ENCODE peak calls at places on chromosome 17, in nine cellular contexts. Z is astrocyte, J is stomach, A is fibroblast of lung, V is tibial artery, H is OCI-LY7, X is ovary, I is IMR-90, P is BJ. F is an unnamed sample.

GRCh38 chr17:75504347-75505151 is 10.8 kb downstream of the CASKIN2 start:
- DNase-seq in Z (no peak), J (peak; percentile 66), A (no peak), V (no peak), H (peak; percentile 70), X (no peak), I (no peak), P (no peak), F (no peak)

GRCh38 chr17:30035369-30035768 is 81.2 kb upstream of the NSRP1 start:
- DNase-seq in Z (no peak), J (no peak), A (no peak), V (no peak), H (no peak), X (no peak), I (no peak), P (no peak), F (no peak)

GRCh38 chr17:67920212-67920611 is 76.1 kb downstream of the C17orf58 start:
- DNase-seq in Z (no peak), J (no peak), A (no peak), V (no peak), H (no peak), X (no peak), I (no peak), P (no peak), F (no peak)

GRCh38 chr17:50768348-50768761 is 1.0 kb upstream of the ANKRD40CL start:
- DNase-seq in Z (no peak), J (peak; percentile 88), A (no peak), V (no peak), H (no peak), X (no peak), I (no peak), P (no peak), F (no peak)

GRCh38 chr17:72510454-72511016 is 389.7 kb downstream of the SOX9 start:
- DNase-seq in Z (peak; percentile 54), J (no peak), A (peak; percentile 61), V (no peak), H (peak; percentile 96), X (no peak), I (peak; percentile 27), P (no peak), F (peak; percentile 6)

GRCh38 chr17:21362331-21362931 is 13.7 kb upstream of the KCNJ12 start:
- DNase-seq in Z (no peak), J (no peak), A (no peak), V (no peak), H (no peak), X (no peak), I (no peak), P (no peak), F (no peak)

GRCh38 chr17:3964203-3965122 is at the start of gene ATP2A3:
- DNase-seq in Z (no peak), J (peak; percentile 60), A (no peak), V (no peak), H (peak; percentile 82), X (no peak), I (no peak), P (no peak), F (peak; percentile 27)

GRCh38 chr17:41377546-41377945 is 4.6 kb downstream of the KRT34 start:
- DNase-seq in Z (no peak), J (no peak), A (peak; percentile 19), V (no peak), H (no peak), X (no peak), I (peak; percentile 37), P (peak; percentile 83), F (peak; percentile 33)

GRCh38 chr17:7477392-7478275 is 1.8 kb downstream of the ZBTB4 start:
- DNase-seq in Z (peak; percentile 85), J (peak; percentile 60), A (peak; percentile 85), V (peak; percentile 64), H (no peak), X (peak; percentile 41), I (peak; percentile 95), P (peak; percentile 87), F (peak; percentile 95)

GRCh38 chr17:62637809-62638208 is 10.3 kb downstream of the MRC2 start:
- DNase-seq in Z (no peak), J (no peak), A (no peak), V (no peak), H (no peak), X (no peak), I (no peak), P (no peak), F (no peak)
- TF ChIP-seq CTCF in Z (no peak), J (no peak), A (no peak), V (no peak), H (no peak), X (no peak), I (no peak), P (no peak), F (no peak)

DNA sequence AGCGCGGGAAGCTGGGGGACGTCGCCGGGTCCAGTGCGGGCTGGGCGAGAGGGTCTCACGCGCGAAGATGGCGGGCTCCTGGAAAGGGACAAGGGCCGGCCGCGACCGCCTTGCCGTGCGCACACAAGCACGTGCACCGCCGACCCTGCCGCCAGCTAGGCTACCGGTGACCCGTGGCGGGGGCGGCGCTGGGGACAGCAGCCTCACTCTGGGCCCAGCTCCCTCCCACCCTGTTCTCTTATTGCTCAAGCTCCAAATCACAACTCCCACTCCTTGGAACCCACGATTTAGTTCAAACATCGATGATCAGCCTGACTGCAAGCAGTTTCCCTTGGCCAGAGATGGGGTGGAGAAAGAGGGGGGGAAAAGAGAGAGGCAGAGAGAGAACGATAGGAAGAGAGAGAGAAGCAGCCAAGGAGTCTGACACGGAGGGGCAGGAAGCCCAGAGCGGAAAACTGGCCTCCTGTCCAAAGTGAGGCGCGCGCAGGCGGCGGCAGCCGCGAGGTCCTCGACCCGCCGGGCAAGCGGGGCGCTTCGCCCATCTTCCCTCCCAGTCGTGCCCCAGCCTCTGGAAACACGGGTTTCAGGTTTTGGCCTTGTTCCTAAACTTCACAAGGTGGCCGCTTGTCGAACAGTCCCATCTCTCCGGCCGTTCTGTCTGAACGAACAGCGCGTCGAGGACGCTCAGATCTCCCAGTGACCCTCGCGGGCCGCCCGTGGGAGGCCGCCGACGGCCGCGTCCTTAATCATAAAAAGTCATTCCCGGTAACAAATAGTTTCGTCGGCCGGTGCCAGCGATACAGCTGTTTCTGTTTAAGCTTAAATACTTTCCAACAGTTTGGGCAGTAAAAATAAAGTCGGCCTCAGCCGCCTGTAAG is 1.7 kb upstream of the CBX8 start:
- DNase-seq in Z (no peak), J (no peak), A (no peak), V (no peak), H (no peak), X (no peak), I (no peak), P (no peak), F (no peak)
- H3K4me3 ChIP-seq in Z (peak overlapping the region; percentile 5), J (peak overlapping the region; percentile 68), A (no peak overlapping the region), V (peak overlapping the region; percentile 63), H (peak overlapping the region; percentile 87), X (peak overlapping the region; percentile 68), I (no peak overlapping the region), P (peak overlapping the region; percentile 56), F (no peak overlapping the region)

GRCh38 chr17:73595931-73596330 is 48.3 kb downstream of the SDK2 start:
- DNase-seq in Z (no peak), J (no peak), A (no peak), V (no peak), H (no peak), X (no peak), I (no peak), P (no peak), F (no peak)

GRCh38 chr17:73593249-73593965 is 50.8 kb downstream of the SDK2 start:
- DNase-seq in Z (no peak), J (no peak), A (no peak), V (no peak), H (no peak), X (no peak), I (no peak), P (no peak), F (no peak)

GRCh38 chr17:73594025-73594424 is 50.2 kb downstream of the SDK2 start:
- DNase-seq in Z (no peak), J (no peak), A (no peak), V (no peak), H (no peak), X (no peak), I (no peak), P (no peak), F (no peak)

GRCh38 chr17:73594598-73594997 is 49.6 kb downstream of the SDK2 start:
- DNase-seq in Z (no peak), J (no peak), A (no peak), V (no peak), H (no peak), X (no peak), I (no peak), P (no peak), F (no peak)

DNA sequence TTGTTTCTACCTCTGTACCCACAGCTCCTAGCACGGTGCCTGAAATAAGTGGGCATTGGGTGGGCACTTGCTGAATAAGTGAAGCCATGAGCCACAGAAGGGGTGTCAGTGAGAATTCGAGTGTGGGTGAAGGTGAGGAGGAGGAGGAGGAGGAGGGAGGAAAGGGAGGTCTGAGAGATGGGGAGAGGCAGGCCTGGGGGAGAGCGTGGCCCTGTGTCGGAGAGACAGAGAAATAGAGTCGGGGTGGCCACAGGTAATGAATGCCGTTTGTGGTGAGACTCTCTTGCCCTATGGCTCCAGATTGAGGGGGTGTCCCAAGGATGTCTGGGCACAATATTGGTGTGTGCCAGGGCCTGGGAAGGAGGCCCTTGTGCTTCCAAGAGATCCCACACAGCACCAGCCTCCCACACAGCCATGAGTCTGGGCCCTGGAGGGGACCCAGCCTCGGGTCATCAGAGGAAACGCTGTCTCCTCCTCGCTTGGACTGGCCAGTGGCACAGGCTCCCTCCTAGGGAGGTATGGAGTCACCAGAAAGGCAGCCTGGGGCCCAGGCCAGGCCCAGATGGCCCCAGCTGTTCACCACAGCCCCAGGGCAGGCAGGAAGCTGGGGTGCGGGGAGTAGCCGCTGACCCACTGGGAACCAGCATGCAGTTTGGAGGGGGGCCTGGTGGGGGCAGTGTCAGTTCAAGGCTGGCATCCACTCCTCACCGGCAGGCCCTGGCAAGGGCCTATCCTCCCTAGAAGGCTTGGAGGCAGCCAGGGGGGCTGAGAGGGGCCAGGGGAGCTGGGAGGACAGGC is 49.0 kb downstream of the SDK2 start:
- DNase-seq in Z (no peak), J (peak; percentile 31), A (no peak), V (no peak), H (peak; percentile 55), X (no peak), I (no peak), P (no peak), F (peak; percentile 7)
- TF ChIP-seq CTCF in Z (peak; percentile 12), J (no peak), A (peak; percentile 47), V (peak; percentile 18), H (peak; percentile 71), X (no peak), I (no peak), P (peak; percentile 11), F (peak; percentile 28)

DNA sequence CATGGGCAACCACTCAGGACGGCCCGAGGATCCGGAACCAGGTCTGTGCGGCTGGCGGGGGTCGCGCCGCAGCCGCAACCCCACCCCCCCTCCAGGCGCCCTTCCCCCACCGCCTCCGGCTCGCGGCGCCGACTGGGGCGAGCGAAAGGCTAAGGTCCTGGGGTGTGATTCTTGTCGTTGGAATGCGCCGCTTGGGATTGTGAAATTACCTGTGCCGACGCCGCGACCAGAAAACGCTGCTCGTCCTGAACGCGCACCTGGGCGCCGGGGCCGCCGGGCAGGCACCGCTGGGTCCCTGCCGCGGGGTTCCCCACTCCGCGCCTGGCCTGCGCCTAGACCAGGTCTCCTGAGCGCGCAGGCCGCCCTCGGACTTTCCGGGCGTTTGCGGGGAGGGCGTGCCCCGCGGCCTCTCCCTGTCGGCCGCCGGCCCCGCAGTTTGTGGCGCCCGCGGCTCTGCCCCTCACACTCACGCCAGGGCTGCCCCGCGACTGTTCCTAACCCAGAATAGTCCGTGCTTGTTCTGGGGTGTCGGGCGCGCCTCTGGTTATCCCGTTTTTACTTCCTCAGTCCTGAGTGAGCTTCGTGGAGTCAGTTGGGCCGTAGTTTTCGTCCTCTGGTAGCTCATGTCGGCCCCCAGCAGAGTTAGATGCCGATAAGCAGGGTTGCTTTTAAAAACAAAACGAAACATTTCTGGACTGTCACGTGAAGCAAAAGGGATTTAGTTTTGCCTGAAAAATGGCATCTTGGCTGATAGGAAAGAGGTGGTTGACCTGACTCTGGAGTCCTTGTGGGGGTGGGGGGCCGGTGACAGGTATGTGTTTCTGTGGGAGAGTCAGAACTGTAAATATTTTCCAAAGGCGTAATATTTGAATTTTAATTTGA is 147.3 kb downstream of the SPECC1 start:
- DNase-seq in Z (peak; percentile 36), J (peak; percentile 49), A (peak; percentile 49), V (no peak), H (peak; percentile 14), X (peak; percentile 34), I (peak; percentile 25), P (no peak), F (peak; percentile 31)
- H3K4me3 ChIP-seq in Z (peak overlapping the region; percentile 76), J (peak overlapping the region; percentile 84), A (peak overlapping the region; percentile 71), V (peak overlapping the region; percentile 65), H (peak overlapping the region; percentile 70), X (peak overlapping the region; percentile 70), I (peak overlapping the region; percentile 97), P (peak overlapping the region; percentile 68), F (peak overlapping the region; percentile 67)

F was measured in fibroblast of villous mesenchyme.